ENCODE peak calls at places on chromosomes 12 and 14, in five cellular contexts. One of them, this sample, is unnamed.
A peak's percentile ranks its signal among the peaks of the same experiment; 100 is the strongest.

GRCh38 chr12:27622436-27623185 is 73.6 kb upstream of the REP15 start:
- DNase-seq in bronchial epithelial cell: no peak
- DNase-seq in endothelial cell of umbilical vein: no peak
- DNase-seq in transverse colon: no peak
- DNase-seq in GM12878: no peak
- DNase-seq in this sample: no peak

GRCh38 chr12:34371050-34371449 is 348.8 kb downstream of the ALG10 start:
- DNase-seq in bronchial epithelial cell: no peak
- DNase-seq in endothelial cell of umbilical vein: no peak
- DNase-seq in transverse colon: no peak
- DNase-seq in GM12878: no peak
- DNase-seq in this sample: no peak

GRCh38 chr12:53990311-53991076 is 5.5 kb downstream of the HOXC10 start:
- DNase-seq in bronchial epithelial cell: no peak
- DNase-seq in endothelial cell of umbilical vein: no peak
- DNase-seq in transverse colon: no peak
- DNase-seq in GM12878: no peak
- DNase-seq in this sample: no peak

GRCh38 chr14:69260979-69261605 is 1.1 kb downstream of the GALNT16 start:
- DNase-seq in bronchial epithelial cell: no peak
- DNase-seq in endothelial cell of umbilical vein: no peak
- DNase-seq in transverse colon: peak; percentile 39
- DNase-seq in GM12878: no peak
- DNase-seq in this sample: no peak

GRCh38 chr14:104749111-104749649 is 3.8 kb upstream of the SIVA1 start:
- DNase-seq in bronchial epithelial cell: peak; percentile 78
- DNase-seq in endothelial cell of umbilical vein: no peak
- DNase-seq in transverse colon: peak; percentile 68
- DNase-seq in GM12878: no peak
- DNase-seq in this sample: no peak

GRCh38 chr14:66284346-66284745 is 201.8 kb upstream of the CCDC196 start:
- DNase-seq in bronchial epithelial cell: peak; percentile 72
- DNase-seq in endothelial cell of umbilical vein: no peak
- DNase-seq in transverse colon: no peak
- DNase-seq in GM12878: no peak
- DNase-seq in this sample: no peak

GRCh38 chr12:53825246-53826081 is 73.7 kb upstream of the CISTR start:
- DNase-seq in bronchial epithelial cell: peak; percentile 87
- DNase-seq in endothelial cell of umbilical vein: no peak
- DNase-seq in transverse colon: no peak
- DNase-seq in GM12878: no peak
- DNase-seq in this sample: no peak

GRCh38 chr12:5022030-5022429 is 21.6 kb upstream of the KCNA5 start:
- DNase-seq in bronchial epithelial cell: peak; percentile 80
- DNase-seq in endothelial cell of umbilical vein: no peak
- DNase-seq in transverse colon: no peak
- DNase-seq in GM12878: no peak
- DNase-seq in this sample: no peak

GRCh38 chr14:68789002-68789797 is 3.7 kb downstream of the ZFP36L1 start:
- DNase-seq in bronchial epithelial cell: peak; percentile 58
- DNase-seq in endothelial cell of umbilical vein: peak; percentile 79
- DNase-seq in transverse colon: peak; percentile 91
- DNase-seq in GM12878: no peak
- DNase-seq in this sample: peak; percentile 92

GRCh38 chr12:4270016-4270669 is 3.4 kb upstream of the CCND2 start:
- DNase-seq in bronchial epithelial cell: peak; percentile 11
- DNase-seq in endothelial cell of umbilical vein: no peak
- DNase-seq in transverse colon: peak; percentile 66
- DNase-seq in GM12878: no peak
- DNase-seq in this sample: no peak

GRCh38 chr14:50344116-50344775 is 32.1 kb downstream of the DMAC2L start:
- DNase-seq in bronchial epithelial cell: peak; percentile 76
- DNase-seq in endothelial cell of umbilical vein: no peak
- DNase-seq in transverse colon: no peak
- DNase-seq in GM12878: peak; percentile 74
- DNase-seq in this sample: no peak

GRCh38 chr12:116365606-116366455 is 88.3 kb upstream of the MED13L start:
- DNase-seq in bronchial epithelial cell: no peak
- DNase-seq in endothelial cell of umbilical vein: no peak
- DNase-seq in transverse colon: no peak
- DNase-seq in GM12878: no peak
- DNase-seq in this sample: no peak

GRCh38 chr14:52695481-52696091 is at the start of gene ERO1A:
- DNase-seq in bronchial epithelial cell: peak; percentile 82
- DNase-seq in endothelial cell of umbilical vein: peak; percentile 86
- DNase-seq in transverse colon: peak; percentile 89
- DNase-seq in GM12878: no peak
- DNase-seq in this sample: peak; percentile 95

DNA sequence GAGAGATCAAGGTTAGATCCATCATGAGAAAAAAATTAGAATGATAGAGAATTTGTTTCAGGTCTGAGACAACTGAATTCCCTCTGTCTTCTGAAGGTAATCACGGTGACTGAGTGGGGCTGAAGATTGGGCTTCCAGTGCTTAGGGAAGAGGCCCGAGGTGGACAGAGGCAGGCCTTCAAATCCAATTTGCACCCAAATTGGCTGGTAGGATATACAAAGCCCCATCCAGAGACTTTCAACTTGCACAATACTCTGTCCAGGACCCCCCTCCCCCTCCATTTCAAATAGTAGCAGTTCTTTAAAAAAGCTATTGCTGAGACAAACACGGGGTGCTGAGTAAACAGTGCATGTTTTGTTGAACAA is 3.7 kb upstream of the FOXG1 start:
- DNase-seq in bronchial epithelial cell: no peak
- DNase-seq in endothelial cell of umbilical vein: no peak
- DNase-seq in transverse colon: no peak
- DNase-seq in GM12878: no peak
- DNase-seq in this sample: no peak
- H3K27me3 ChIP-seq in bronchial epithelial cell: peaks cover 64% of the 10 kb centered on the region
- H3K27me3 ChIP-seq in endothelial cell of umbilical vein: peaks cover 67% of the 10 kb centered on the region
- H3K27me3 ChIP-seq in transverse colon: peaks cover 96% of the 10 kb centered on the region
- H3K27me3 ChIP-seq in GM12878: peaks cover 14% of the 10 kb centered on the region
- H3K27me3 ChIP-seq in this sample: peaks cover 93% of the 10 kb centered on the region

DNA sequence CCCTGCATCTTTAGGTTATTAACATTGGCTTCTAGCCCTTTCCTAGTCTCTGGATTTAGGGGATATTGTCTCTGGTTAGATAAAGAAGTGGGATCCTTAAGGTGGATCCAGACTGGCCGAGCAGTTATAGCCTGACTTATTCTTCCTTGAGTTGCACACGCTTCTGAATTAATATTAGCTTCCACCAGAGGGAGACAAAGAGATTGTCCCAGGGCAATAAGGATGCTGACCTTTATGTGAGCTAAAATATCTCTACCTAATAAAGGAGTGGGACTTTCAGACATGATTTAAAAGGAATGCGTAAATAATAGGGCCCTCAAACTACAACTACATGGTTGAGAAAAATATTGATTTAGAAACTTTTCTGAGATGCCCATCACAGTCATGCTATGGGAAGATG is 139.7 kb downstream of the SLCO1B3 start:
- DNase-seq in bronchial epithelial cell: peak; percentile 41
- DNase-seq in endothelial cell of umbilical vein: peak; percentile 46
- DNase-seq in transverse colon: no peak
- DNase-seq in GM12878: peak; percentile 4
- DNase-seq in this sample: no peak
- TF ChIP-seq CTCF in bronchial epithelial cell: peak; percentile 28
- TF ChIP-seq CTCF in endothelial cell of umbilical vein: peak; percentile 41
- TF ChIP-seq CTCF in transverse colon: peak; percentile 46
- TF ChIP-seq CTCF in GM12878: peak; percentile 53
- TF ChIP-seq CTCF in this sample: peak; percentile 37

GRCh38 chr12:31362759-31363415 is 36.9 kb upstream of the SINHCAF start:
- DNase-seq in bronchial epithelial cell: peak; percentile 44
- DNase-seq in endothelial cell of umbilical vein: no peak
- DNase-seq in transverse colon: peak; percentile 65
- DNase-seq in GM12878: peak; percentile 46
- DNase-seq in this sample: no peak
- H3K4me3 ChIP-seq in bronchial epithelial cell: no peak overlapping the region
- H3K4me3 ChIP-seq in endothelial cell of umbilical vein: no peak overlapping the region
- H3K4me3 ChIP-seq in transverse colon: peak overlapping the region; percentile 21
- H3K4me3 ChIP-seq in GM12878: no peak overlapping the region
- H3K4me3 ChIP-seq in this sample: no peak overlapping the region

GRCh38 chr12:74021937-74022336 is 515.7 kb upstream of the ATXN7L3B start:
- DNase-seq in bronchial epithelial cell: peak; percentile 61
- DNase-seq in endothelial cell of umbilical vein: peak; percentile 33
- DNase-seq in transverse colon: peak; percentile 9
- DNase-seq in GM12878: no peak
- DNase-seq in this sample: no peak
- H3K27me3 ChIP-seq in bronchial epithelial cell: no peaks in the 10 kb centered on the region
- H3K27me3 ChIP-seq in endothelial cell of umbilical vein: no peaks in the 10 kb centered on the region
- H3K27me3 ChIP-seq in transverse colon: no peaks in the 10 kb centered on the region
- H3K27me3 ChIP-seq in GM12878: no peaks in the 10 kb centered on the region
- H3K27me3 ChIP-seq in this sample: no peaks in the 10 kb centered on the region

This sample was measured in upper lobe of right lung.